ENCODE peak calls at places on chromosomes 13 and 19, in nine cellular contexts. One of them, this sample, is unnamed.
A peak's percentile ranks its signal among the peaks of the same experiment; 100 is the strongest.

GRCh38 chr19:16273005-16273404 is 51.6 kb upstream of the KLF2 start:
- DNase-seq in psoas muscle: no peak
- DNase-seq in cardiac fibroblast: no peak
- DNase-seq in BJ: no peak
- DNase-seq in foreskin fibroblast: no peak
- DNase-seq in tibial artery: peak; percentile 48
- DNase-seq in colonic mucosa: no peak
- DNase-seq in Peyer's patch: no peak
- DNase-seq in mucosa of descending colon: no peak
- DNase-seq in this sample: no peak

GRCh38 chr19:47391510-47392223 is 27.7 kb downstream of the MEIS3 start:
- DNase-seq in tibial artery: peak; percentile 66
- DNase-seq in mucosa of descending colon: peak; percentile 75
- DNase-seq in colonic mucosa: peak; percentile 76
- DNase-seq in foreskin fibroblast: peak; percentile 41
- DNase-seq in Peyer's patch: peak; percentile 82
- DNase-seq in psoas muscle: peak; percentile 73
- DNase-seq in BJ: peak; percentile 4
- DNase-seq in cardiac fibroblast: peak; percentile 78
- DNase-seq in this sample: peak; percentile 76

GRCh38 chr19:10727599-10728250 is 9.8 kb downstream of the DNM2 start:
- DNase-seq in foreskin fibroblast: peak; percentile 21
- DNase-seq in colonic mucosa: no peak
- DNase-seq in mucosa of descending colon: no peak
- DNase-seq in BJ: no peak
- DNase-seq in cardiac fibroblast: no peak
- DNase-seq in Peyer's patch: no peak
- DNase-seq in tibial artery: no peak
- DNase-seq in psoas muscle: no peak
- DNase-seq in this sample: no peak

GRCh38 chr19:11096210-11096841 is 7.1 kb downstream of the LDLR start:
- DNase-seq in psoas muscle: peak; percentile 48
- DNase-seq in Peyer's patch: no peak
- DNase-seq in cardiac fibroblast: peak; percentile 91
- DNase-seq in colonic mucosa: no peak
- DNase-seq in mucosa of descending colon: peak; percentile 26
- DNase-seq in tibial artery: peak; percentile 33
- DNase-seq in foreskin fibroblast: no peak
- DNase-seq in BJ: no peak
- DNase-seq in this sample: peak; percentile 60

GRCh38 chr13:75430618-75431209 is 51.3 kb downstream of the TBC1D4 start:
- DNase-seq in cardiac fibroblast: no peak
- DNase-seq in mucosa of descending colon: no peak
- DNase-seq in colonic mucosa: no peak
- DNase-seq in BJ: no peak
- DNase-seq in tibial artery: no peak
- DNase-seq in foreskin fibroblast: no peak
- DNase-seq in psoas muscle: no peak
- DNase-seq in Peyer's patch: no peak
- DNase-seq in this sample: no peak

GRCh38 chr13:114067381-114067885 is 65.0 kb downstream of the RASA3 start:
- DNase-seq in colonic mucosa: no peak
- DNase-seq in tibial artery: peak; percentile 18
- DNase-seq in foreskin fibroblast: peak; percentile 82
- DNase-seq in BJ: peak; percentile 78
- DNase-seq in mucosa of descending colon: no peak
- DNase-seq in cardiac fibroblast: peak; percentile 35
- DNase-seq in Peyer's patch: peak; percentile 25
- DNase-seq in psoas muscle: no peak
- DNase-seq in this sample: peak; percentile 63

GRCh38 chr13:111954681-111955411 is 112.1 kb upstream of the SOX1 start:
- DNase-seq in cardiac fibroblast: no peak
- DNase-seq in tibial artery: no peak
- DNase-seq in foreskin fibroblast: no peak
- DNase-seq in BJ: no peak
- DNase-seq in mucosa of descending colon: no peak
- DNase-seq in Peyer's patch: peak; percentile 27
- DNase-seq in psoas muscle: no peak
- DNase-seq in colonic mucosa: no peak
- DNase-seq in this sample: no peak

GRCh38 chr19:38877781-38878574 is at the start of gene RINL:
- DNase-seq in BJ: no peak
- DNase-seq in tibial artery: no peak
- DNase-seq in mucosa of descending colon: peak; percentile 53
- DNase-seq in colonic mucosa: peak; percentile 49
- DNase-seq in psoas muscle: no peak
- DNase-seq in foreskin fibroblast: no peak
- DNase-seq in Peyer's patch: peak; percentile 66
- DNase-seq in cardiac fibroblast: no peak
- DNase-seq in this sample: no peak

GRCh38 chr19:56273563-56274117 is 1.1 kb downstream of the EDDM13 start:
- DNase-seq in psoas muscle: no peak
- DNase-seq in colonic mucosa: no peak
- DNase-seq in cardiac fibroblast: peak; percentile 29
- DNase-seq in mucosa of descending colon: no peak
- DNase-seq in Peyer's patch: no peak
- DNase-seq in BJ: no peak
- DNase-seq in tibial artery: no peak
- DNase-seq in foreskin fibroblast: no peak
- DNase-seq in this sample: peak; percentile 2

GRCh38 chr13:79482271-79482970 is 1.5 kb downstream of the NDFIP2 start:
- DNase-seq in cardiac fibroblast: peak; percentile 39
- DNase-seq in BJ: no peak
- DNase-seq in Peyer's patch: no peak
- DNase-seq in mucosa of descending colon: no peak
- DNase-seq in foreskin fibroblast: no peak
- DNase-seq in psoas muscle: no peak
- DNase-seq in tibial artery: no peak
- DNase-seq in colonic mucosa: no peak
- DNase-seq in this sample: no peak

GRCh38 chr19:17641181-17641580 is 47.0 kb downstream of the UNC13A start:
- DNase-seq in cardiac fibroblast: no peak
- DNase-seq in foreskin fibroblast: no peak
- DNase-seq in Peyer's patch: no peak
- DNase-seq in psoas muscle: no peak
- DNase-seq in colonic mucosa: no peak
- DNase-seq in tibial artery: no peak
- DNase-seq in BJ: no peak
- DNase-seq in mucosa of descending colon: no peak
- DNase-seq in this sample: no peak

GRCh38 chr19:35346193-35347052 is 1.3 kb upstream of the FFAR1 start:
- DNase-seq in Peyer's patch: peak; percentile 46
- DNase-seq in tibial artery: no peak
- DNase-seq in BJ: no peak
- DNase-seq in cardiac fibroblast: no peak
- DNase-seq in foreskin fibroblast: no peak
- DNase-seq in colonic mucosa: peak; percentile 42
- DNase-seq in psoas muscle: no peak
- DNase-seq in mucosa of descending colon: peak; percentile 55
- DNase-seq in this sample: no peak

GRCh38 chr19:12930002-12930645 is 3.4 kb downstream of the FARSA start:
- DNase-seq in tibial artery: no peak
- DNase-seq in colonic mucosa: no peak
- DNase-seq in psoas muscle: no peak
- DNase-seq in Peyer's patch: no peak
- DNase-seq in mucosa of descending colon: no peak
- DNase-seq in cardiac fibroblast: no peak
- DNase-seq in BJ: no peak
- DNase-seq in foreskin fibroblast: no peak
- DNase-seq in this sample: no peak
- TF ChIP-seq CTCF in tibial artery: no peak
- TF ChIP-seq CTCF in colonic mucosa: no peak
- TF ChIP-seq CTCF in psoas muscle: no peak
- TF ChIP-seq CTCF in Peyer's patch: no peak
- TF ChIP-seq CTCF in mucosa of descending colon: no peak
- TF ChIP-seq CTCF in cardiac fibroblast: no peak
- TF ChIP-seq CTCF in BJ: no peak
- TF ChIP-seq CTCF in foreskin fibroblast: no peak
- TF ChIP-seq CTCF in this sample: no peak

DNA sequence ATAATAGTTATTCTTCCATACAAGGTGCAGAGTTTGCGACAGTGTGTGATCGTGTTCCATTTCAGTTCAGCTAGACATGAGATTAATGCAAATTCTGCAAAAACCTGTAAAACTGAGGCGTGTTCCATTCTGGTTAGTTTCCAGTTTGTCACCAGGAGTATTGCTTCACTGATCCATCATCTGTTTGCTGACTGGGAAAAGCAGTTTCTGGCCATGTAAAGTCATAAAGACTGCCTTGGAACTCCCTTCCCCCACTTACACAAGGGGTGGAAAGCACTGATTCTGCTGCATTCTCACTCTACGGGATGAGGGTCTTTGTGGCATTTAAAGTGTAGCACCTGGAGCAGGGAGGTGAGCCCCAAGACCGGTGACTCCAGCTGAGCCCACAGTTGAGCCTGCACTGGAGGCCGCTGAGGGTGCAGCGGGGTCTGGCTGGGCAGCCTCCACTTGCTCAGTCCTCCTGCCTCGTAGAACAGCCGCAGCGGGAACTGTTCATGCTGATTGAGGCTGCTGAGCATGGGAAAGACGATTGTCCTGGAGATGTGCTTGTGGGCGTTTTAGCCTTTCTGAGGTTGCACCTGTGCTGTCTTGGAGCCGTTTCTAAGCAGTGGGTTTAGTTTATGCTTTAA is 2.0 kb downstream of the ZNF57 start:
- DNase-seq in colonic mucosa: no peak
- DNase-seq in cardiac fibroblast: no peak
- DNase-seq in Peyer's patch: no peak
- DNase-seq in psoas muscle: no peak
- DNase-seq in BJ: no peak
- DNase-seq in tibial artery: no peak
- DNase-seq in mucosa of descending colon: no peak
- DNase-seq in foreskin fibroblast: no peak
- DNase-seq in this sample: peak; percentile 9
- H3K4me3 ChIP-seq in colonic mucosa: no peak overlapping the region
- H3K4me3 ChIP-seq in cardiac fibroblast: no peak overlapping the region
- H3K4me3 ChIP-seq in Peyer's patch: peak overlapping the region; percentile 83
- H3K4me3 ChIP-seq in psoas muscle: no peak overlapping the region
- H3K4me3 ChIP-seq in BJ: no peak overlapping the region
- H3K4me3 ChIP-seq in tibial artery: no peak overlapping the region
- H3K4me3 ChIP-seq in mucosa of descending colon: no peak overlapping the region
- H3K4me3 ChIP-seq in foreskin fibroblast: no peak overlapping the region
- H3K4me3 ChIP-seq in this sample: no peak overlapping the region

DNA sequence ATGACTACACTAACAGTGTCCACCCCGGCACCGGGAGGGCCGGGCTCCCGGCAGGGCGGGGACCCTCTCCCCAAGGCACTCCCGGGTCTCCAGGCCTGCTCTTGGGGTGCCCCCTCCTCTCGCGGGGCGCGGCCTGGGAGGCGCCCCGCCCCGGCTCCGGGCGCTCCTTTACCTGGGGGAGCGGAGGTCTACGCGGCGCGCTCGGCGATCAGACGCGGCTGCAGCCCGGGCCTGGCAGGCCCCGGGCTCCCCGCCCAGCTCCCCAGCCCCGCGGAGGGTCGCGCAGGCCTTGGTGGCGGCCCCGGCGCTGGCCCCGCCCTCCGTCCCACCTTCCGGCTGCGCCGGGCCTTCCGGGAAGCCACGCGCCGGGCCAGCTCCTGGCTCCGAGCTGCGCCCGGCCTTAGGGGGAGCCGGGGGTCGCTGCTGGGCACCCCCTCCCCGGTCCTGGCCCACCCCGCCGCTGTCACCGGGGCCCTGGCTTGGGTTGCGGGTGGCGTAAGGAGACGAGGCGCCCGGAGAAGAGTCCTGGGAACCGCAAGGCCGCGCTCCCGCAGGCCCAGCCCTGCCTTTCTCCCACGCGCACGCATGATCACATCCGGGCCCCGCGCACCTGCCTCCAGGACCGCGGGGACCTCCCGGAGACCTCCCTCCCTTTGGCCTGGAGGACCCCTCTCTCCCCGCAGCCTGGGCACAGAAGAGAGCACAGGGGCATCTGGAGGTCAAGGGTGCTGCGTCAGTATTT is at the start of gene C19orf12:
- DNase-seq in mucosa of descending colon: peak; percentile 65
- DNase-seq in psoas muscle: peak; percentile 67
- DNase-seq in foreskin fibroblast: peak; percentile 25
- DNase-seq in Peyer's patch: peak; percentile 82
- DNase-seq in BJ: no peak
- DNase-seq in tibial artery: no peak
- DNase-seq in colonic mucosa: peak; percentile 49
- DNase-seq in cardiac fibroblast: peak; percentile 57
- DNase-seq in this sample: peak; percentile 45
- TF ChIP-seq CTCF in mucosa of descending colon: no peak
- TF ChIP-seq CTCF in psoas muscle: no peak
- TF ChIP-seq CTCF in foreskin fibroblast: no peak
- TF ChIP-seq CTCF in Peyer's patch: no peak
- TF ChIP-seq CTCF in BJ: no peak
- TF ChIP-seq CTCF in tibial artery: peak; percentile 7
- TF ChIP-seq CTCF in colonic mucosa: no peak
- TF ChIP-seq CTCF in cardiac fibroblast: no peak
- TF ChIP-seq CTCF in this sample: no peak

DNA sequence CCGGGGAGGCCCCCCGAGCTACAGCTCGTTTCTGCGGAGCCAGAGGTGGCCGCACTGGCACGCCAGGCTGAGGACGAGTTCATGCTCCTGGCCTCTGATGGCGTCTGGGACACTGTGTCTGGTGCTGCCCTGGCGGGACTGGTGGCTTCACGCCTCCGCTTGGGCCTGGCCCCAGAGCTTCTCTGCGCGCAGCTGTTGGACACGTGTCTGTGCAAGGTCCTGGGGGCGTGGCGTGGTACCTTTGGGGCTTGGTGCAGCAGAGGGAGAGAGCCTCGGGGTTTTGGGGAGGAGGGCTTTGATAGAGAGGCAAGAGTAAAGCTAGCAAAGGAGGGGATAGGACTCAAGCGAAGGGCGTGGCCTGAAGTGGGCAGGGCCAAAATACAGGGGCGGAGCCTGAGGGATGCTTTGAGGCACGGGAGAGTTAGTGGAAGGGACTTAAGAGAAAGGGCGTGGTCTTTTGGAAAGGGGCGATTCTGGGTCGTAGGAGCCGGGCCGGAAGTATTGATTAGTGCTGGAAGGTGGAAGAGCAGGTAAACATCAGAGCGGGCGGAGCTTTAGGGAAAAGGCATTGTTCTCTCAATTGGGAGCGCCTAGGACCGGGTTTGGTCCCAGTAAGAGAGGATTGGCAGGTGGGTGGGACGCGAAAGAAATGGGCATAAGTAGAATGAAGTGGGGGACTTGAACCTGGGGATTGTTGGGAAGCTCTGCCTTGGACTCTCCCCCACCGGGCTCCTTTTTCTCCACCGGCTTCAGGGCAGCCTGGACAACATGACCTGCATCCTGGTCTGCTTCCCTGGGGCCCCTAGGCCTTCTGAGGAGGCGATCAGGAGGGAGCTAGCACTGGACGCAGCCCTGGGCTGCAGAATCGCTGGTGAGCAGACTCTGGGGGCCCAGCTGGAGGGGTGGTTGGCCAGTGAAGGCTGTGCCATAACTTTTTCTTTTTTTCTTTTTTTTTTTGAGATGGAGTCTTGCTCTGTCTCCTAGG is 1.2 kb downstream of the PPM1N start:
- DNase-seq in Peyer's patch: peak; percentile 77
- DNase-seq in psoas muscle: peak; percentile 62
- DNase-seq in mucosa of descending colon: peak; percentile 73
- DNase-seq in foreskin fibroblast: no peak
- DNase-seq in BJ: no peak
- DNase-seq in cardiac fibroblast: peak; percentile 53
- DNase-seq in colonic mucosa: peak; percentile 78
- DNase-seq in tibial artery: peak; percentile 47
- DNase-seq in this sample: peak; percentile 36
- H3K4me3 ChIP-seq in Peyer's patch: no peak overlapping the region
- H3K4me3 ChIP-seq in psoas muscle: peak overlapping the region; percentile 39
- H3K4me3 ChIP-seq in mucosa of descending colon: no peak overlapping the region
- H3K4me3 ChIP-seq in foreskin fibroblast: peak overlapping the region; percentile 20
- H3K4me3 ChIP-seq in BJ: no peak overlapping the region
- H3K4me3 ChIP-seq in cardiac fibroblast: no peak overlapping the region
- H3K4me3 ChIP-seq in colonic mucosa: peak overlapping the region; percentile 20
- H3K4me3 ChIP-seq in tibial artery: no peak overlapping the region
- H3K4me3 ChIP-seq in this sample: no peak overlapping the region

This sample was measured in fibroblast of villous mesenchyme.